ENCODE peak calls at places on chromosomes 5 and 9, in six cellular contexts. P is GM04504, R is T follicular helper cell, T is uterus, A is hepatocyte, X is lower leg skin. B is an unnamed sample.

GRCh38 chr9:115733318-115733717 is 420.3 kb upstream of the PAPPA start:
- DNase-seq in P (no peak), X (no peak), A (no peak), R (no peak), T (no peak), B (no peak)

GRCh38 chr9:13759624-13760023 is 480.1 kb upstream of the MPDZ start:
- DNase-seq in X (no peak), T (no peak), R (no peak), A (no peak), P (no peak), B (no peak)

GRCh38 chr5:146188358-146188757 is 5.9 kb upstream of the LARS1 start:
- DNase-seq in X (no peak), T (no peak), A (no peak), P (no peak), R (no peak), B (peak)

GRCh38 chr5:102628449-102629175 is 126.5 kb upstream of the PAM start:
- DNase-seq in T (no peak), R (no peak), X (no peak), A (peak), P (peak), B (no peak)

GRCh38 chr5:143274952-143275351 is 128.5 kb downstream of the NR3C1 start:
- DNase-seq in A (no peak), R (no peak), T (no peak), X (no peak), P (no peak), B (no peak)

GRCh38 chr9:123033352-123033751 is at the start of gene GPR21:
- DNase-seq in P (no peak), T (no peak), A (peak), X (no peak), R (no peak), B (no peak)

GRCh38 chr5:53191766-53192165 is 82.2 kb upstream of the MOCS2 start:
- DNase-seq in T (no peak), R (no peak), A (no peak), P (no peak), X (no peak), B (no peak)

GRCh38 chr5:2383678-2384025 is 367.8 kb downstream of the IRX2 start:
- DNase-seq in A (no peak), X (no peak), T (no peak), R (no peak), P (no peak), B (no peak)

GRCh38 chr5:57650360-57651069 is 167.9 kb upstream of the ACTBL2 start:
- DNase-seq in A (peak), X (no peak), P (peak), T (no peak), R (no peak), B (peak)

GRCh38 chr9:17810728-17811634 is 232.1 kb downstream of the SH3GL2 start:
- DNase-seq in R (no peak), P (peak), A (peak), X (peak), T (peak), B (peak)

GRCh38 chr9:126773004-126773607 is 31.7 kb upstream of the ZBTB43 start:
- DNase-seq in P (no peak), X (no peak), R (no peak), A (peak), T (no peak), B (no peak)